ENCODE peak calls at places on chromosomes 3 and 15, in four cellular contexts. W is neural progenitor cell, G is sigmoid colon, J is breast epithelium. C is an unnamed sample.
A peak's percentile ranks its signal among the peaks of the same experiment; 100 is the strongest.

GRCh38 chr3:120850326-120851295 is 57.4 kb upstream of the STXBP5L start:
- DNase-seq in W (no peak), G (no peak), J (no peak), C (no peak)

GRCh38 chr3:43817825-43818224 is 127.1 kb downstream of the ABHD5 start:
- DNase-seq in W (no peak), G (no peak), J (no peak), C (no peak)

GRCh38 chr3:106022913-106023312 is 154.1 kb upstream of the CBLB start:
- DNase-seq in W (no peak), G (no peak), J (no peak), C (no peak)

GRCh38 chr3:182241777-182242556 is 530.2 kb downstream of the SOX2 start:
- DNase-seq in W (peak; percentile 58), G (peak; percentile 86), J (no peak), C (no peak)

GRCh38 chr3:194632983-194633348 is 253 bp downstream of the TMEM44 start:
- DNase-seq in W (no peak), G (peak; percentile 60), J (no peak), C (no peak)

GRCh38 chr3:24407980-24408460 is 86.6 kb downstream of the THRB start:
- DNase-seq in W (no peak), G (no peak), J (no peak), C (no peak)

GRCh38 chr3:112813723-112814171 is 32.9 kb downstream of the CD200R1L start:
- DNase-seq in W (no peak), G (no peak), J (no peak), C (no peak)

GRCh38 chr3:121735047-121735696 is 14.4 kb downstream of the GOLGB1 start:
- DNase-seq in W (no peak), G (no peak), J (no peak), C (no peak)

GRCh38 chr3:134937256-134938023 is 142.4 kb downstream of the EPHB1 start:
- DNase-seq in W (peak; percentile 97), G (peak; percentile 58), J (no peak), C (no peak)

GRCh38 chr3:73212683-73213082 is 151.2 kb downstream of the EBLN2 start:
- DNase-seq in W (no peak), G (no peak), J (no peak), C (no peak)

GRCh38 chr15:95287774-95288173 is 1042.7 kb upstream of the NR2F2 start:
- DNase-seq in W (peak; percentile 84), G (no peak), J (no peak), C (no peak)

GRCh38 chr3:114451561-114452018 is 157.8 kb downstream of the TIGIT start:
- DNase-seq in W (no peak), G (no peak), J (peak; percentile 39), C (no peak)

GRCh38 chr3:117528688-117529087 is 819.1 kb downstream of the TUSC7 start:
- DNase-seq in W (no peak), G (no peak), J (no peak), C (no peak)

GRCh38 chr3:16122155-16122554 is 52.3 kb upstream of the GALNT15 start:
- DNase-seq in W (no peak), G (no peak), J (peak; percentile 34), C (no peak)

GRCh38 chr3:110318108-110318507 is 753.5 kb upstream of the NECTIN3 start:
- DNase-seq in W (no peak), G (no peak), J (no peak), C (no peak)
- H3K27ac ChIP-seq in W (no peak overlapping the region), G (no peak overlapping the region), J (no peak overlapping the region), C (no peak overlapping the region)

DNA sequence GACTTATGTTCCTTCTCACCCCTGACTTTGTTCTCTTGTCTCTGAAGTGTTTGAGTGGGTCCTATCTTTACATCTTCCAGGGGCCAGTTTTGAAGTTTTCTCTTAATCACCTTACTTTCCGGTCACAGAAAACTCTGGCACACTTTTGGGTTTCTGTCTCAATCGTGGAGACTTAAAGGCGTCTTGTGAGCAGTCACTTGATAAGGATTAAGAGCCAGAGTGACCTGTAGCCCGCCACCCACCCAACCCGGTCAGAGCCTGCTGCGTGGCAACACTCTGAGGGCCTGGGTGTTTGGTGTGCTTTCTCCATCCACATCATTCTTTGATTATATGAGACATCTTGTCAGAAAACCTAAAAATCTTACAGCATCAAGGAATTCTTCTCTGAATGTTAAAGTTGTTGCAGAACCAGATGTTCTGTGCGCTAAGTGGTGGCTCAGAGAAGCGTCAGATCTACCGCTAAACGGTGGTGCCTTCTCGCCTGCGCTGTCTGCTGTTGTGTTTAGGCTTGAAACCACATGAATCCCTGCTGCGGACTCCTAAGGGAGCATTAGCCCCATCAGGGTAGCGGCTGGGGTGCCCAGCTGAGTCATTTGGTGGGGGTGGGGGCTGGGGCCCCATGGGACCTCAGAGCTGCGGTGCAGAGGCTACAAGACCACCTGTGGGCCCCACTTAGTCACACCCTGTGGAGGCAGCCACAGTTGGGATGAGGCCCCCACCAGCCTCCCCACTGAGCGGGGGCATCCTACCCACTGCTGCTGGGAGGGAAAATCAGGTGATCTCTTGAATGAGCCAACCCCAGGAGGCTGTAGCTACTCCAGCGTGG is 158.7 kb upstream of the BHLHE40 start:
- DNase-seq in W (no peak), G (no peak), J (no peak), C (no peak)
- H3K36me3 ChIP-seq in W (no peaks in the 10 kb centered on the region), G (peaks cover 29% of the 10 kb centered on the region), J (no peaks in the 10 kb centered on the region), C (peaks cover 13% of the 10 kb centered on the region)

DNA sequence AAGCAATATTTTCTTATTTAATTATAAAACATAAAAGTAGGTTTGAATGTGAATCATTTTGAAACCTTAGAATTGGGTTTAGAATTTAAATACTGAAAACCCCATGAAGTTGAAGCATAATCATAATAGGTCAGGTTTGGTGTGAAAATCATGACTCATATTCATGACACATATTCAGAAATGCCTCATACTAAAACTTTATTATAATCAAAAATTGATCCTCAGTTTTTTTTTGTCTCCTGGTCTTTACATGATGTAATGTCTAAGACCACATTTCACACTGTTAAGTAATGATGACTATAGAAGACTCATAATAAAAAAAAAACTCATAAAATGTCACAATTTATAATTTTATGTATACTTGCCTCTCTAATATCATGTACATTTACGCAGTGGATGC is 190.4 kb downstream of the FOXP1 start:
- DNase-seq in W (no peak), G (no peak), J (no peak), C (no peak)
- H3K4me1 ChIP-seq in W (peaks cover 14% of the 10 kb centered on the region), G (peaks cover 37% of the 10 kb centered on the region), J (no peaks in the 10 kb centered on the region), C (peaks cover 36% of the 10 kb centered on the region)

GRCh38 chr15:83604549-83604948 is 49.4 kb upstream of the ADAMTSL3 start:
- DNase-seq in W (no peak), G (no peak), J (no peak), C (no peak)

GRCh38 chr15:83610132-83610531 is 43.8 kb upstream of the ADAMTSL3 start:
- DNase-seq in W (no peak), G (no peak), J (no peak), C (no peak)

GRCh38 chr15:83602021-83602420 is 51.9 kb upstream of the ADAMTSL3 start:
- DNase-seq in W (no peak), G (no peak), J (no peak), C (no peak)

GRCh38 chr15:83605595-83605994 is 48.3 kb upstream of the ADAMTSL3 start:
- DNase-seq in W (no peak), G (peak; percentile 85), J (no peak), C (no peak)

GRCh38 chr15:83605049-83605448 is 48.9 kb upstream of the ADAMTSL3 start:
- DNase-seq in W (no peak), G (no peak), J (no peak), C (no peak)
- H3K27ac ChIP-seq in W (no peak overlapping the region), G (peak overlapping the region; percentile 19), J (no peak overlapping the region), C (no peak overlapping the region)

DNA sequence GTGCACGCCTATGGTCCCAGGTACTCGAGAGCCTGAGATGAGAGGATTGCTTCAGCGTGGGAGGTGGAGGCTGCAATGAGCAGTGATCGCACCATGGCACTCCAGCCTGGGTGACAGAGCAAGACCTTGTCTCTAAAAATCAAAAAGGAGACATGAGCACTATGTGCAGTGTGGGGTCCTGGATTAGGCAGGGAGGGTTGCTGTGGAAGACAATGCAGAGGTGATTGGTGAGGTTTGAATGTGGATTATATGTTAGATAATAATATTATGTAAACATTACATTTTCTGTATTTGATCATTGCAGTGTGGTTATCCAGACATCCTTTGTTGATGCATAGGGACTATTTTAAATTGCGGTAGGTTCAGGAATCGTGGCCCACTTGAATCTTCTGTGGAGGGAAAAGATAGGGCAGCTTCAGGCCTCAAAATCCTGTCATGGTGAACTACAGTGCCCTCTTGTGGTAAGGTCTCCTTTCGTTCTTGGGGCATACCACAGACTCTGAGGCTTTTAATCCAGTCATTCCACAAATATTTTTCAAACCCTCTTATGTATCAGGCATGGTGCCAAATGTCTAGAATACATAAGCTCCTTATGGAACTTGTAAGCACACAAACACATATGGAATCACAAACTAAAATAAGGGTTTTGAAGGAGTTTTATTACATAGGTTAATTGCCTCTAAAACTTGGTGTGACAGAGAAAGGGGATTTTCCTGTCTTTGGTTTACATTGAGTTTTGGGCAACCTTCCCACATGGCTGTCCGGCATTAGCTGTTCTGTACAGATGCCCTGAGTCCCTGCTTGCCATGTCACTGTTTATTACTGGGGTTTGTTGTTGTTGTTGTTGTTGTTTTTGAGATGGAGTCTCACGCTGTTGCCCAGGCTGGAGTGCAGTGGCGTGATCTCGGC is 37.7 kb downstream of the GPD1L start:
- DNase-seq in W (peak; percentile 80), G (no peak), J (no peak), C (peak; percentile 22)
- H3K36me3 ChIP-seq in W (no peaks in the 10 kb centered on the region), G (peaks cover 13% of the 10 kb centered on the region), J (no peaks in the 10 kb centered on the region), C (peaks cover 39% of the 10 kb centered on the region)

GRCh38 chr15:55284461-55284860 is 5.2 kb downstream of the RAB27A start:
- DNase-seq in W (no peak), G (no peak), J (no peak), C (no peak)
- H3K4me1 ChIP-seq in W (no peaks in the 10 kb centered on the region), G (peaks cover 11% of the 10 kb centered on the region), J (no peaks in the 10 kb centered on the region), C (peaks cover 38% of the 10 kb centered on the region)

GRCh38 chr3:149283401-149283800 is 50.0 kb downstream of the TM4SF18 start:
- DNase-seq in W (no peak), G (no peak), J (no peak), C (no peak)

GRCh38 chr3:149280950-149281349 is 52.5 kb downstream of the TM4SF18 start:
- DNase-seq in W (no peak), G (no peak), J (no peak), C (no peak)

GRCh38 chr3:149284034-149284433 is 49.4 kb downstream of the TM4SF18 start:
- DNase-seq in W (no peak), G (no peak), J (no peak), C (no peak)

GRCh38 chr3:149282836-149283235 is 50.6 kb downstream of the TM4SF18 start:
- DNase-seq in W (no peak), G (no peak), J (no peak), C (no peak)

DNA sequence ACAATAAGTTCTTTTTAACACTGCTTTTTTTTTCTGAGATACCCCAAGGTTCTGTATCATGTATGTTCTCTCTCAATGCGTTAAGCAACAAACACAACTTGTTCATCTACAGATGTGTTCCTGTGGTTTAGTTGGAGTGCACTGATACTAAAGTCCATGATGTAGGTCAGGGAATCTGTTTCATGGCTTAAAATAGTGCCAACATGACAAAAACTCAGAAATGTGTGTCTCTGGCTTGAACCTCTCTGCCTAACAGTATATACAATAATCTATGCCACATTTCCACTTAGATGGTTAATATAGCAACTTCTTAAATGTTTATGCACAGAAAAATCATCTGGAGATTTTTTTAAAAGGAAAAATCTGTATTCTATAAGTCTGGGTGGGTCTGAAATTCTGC is 51.1 kb downstream of the TM4SF18 start:
- DNase-seq in W (no peak), G (no peak), J (no peak), C (no peak)
- H3K27ac ChIP-seq in W (no peak overlapping the region), G (no peak overlapping the region), J (peak overlapping the region; percentile 18), C (no peak overlapping the region)